ENCODE peak calls at places on chromosome 22, in ten cellular contexts. One of them, this sample, is unnamed.
A peak's percentile ranks its signal among the peaks of the same experiment; 100 is the strongest.

GRCh38 chr22:48143856-48144255 is 1381.4 kb downstream of the TBC1D22A start:
- DNase-seq in breast epithelium: no peak
- DNase-seq in transverse colon: no peak
- DNase-seq in adrenal gland: no peak
- DNase-seq in H1: no peak
- DNase-seq in testis: no peak
- DNase-seq in right lobe of liver: no peak
- DNase-seq in Peyer's patch: no peak
- DNase-seq in HCT116: no peak
- DNase-seq in uterus: no peak
- DNase-seq in this sample: no peak

GRCh38 chr22:45878051-45878764 is 98.8 kb downstream of the WNT7B start:
- DNase-seq in breast epithelium: no peak
- DNase-seq in transverse colon: peak; percentile 3
- DNase-seq in adrenal gland: no peak
- DNase-seq in H1: no peak
- DNase-seq in testis: peak; percentile 9
- DNase-seq in right lobe of liver: peak; percentile 13
- DNase-seq in Peyer's patch: no peak
- DNase-seq in HCT116: no peak
- DNase-seq in uterus: no peak
- DNase-seq in this sample: peak; percentile 33

GRCh38 chr22:21082248-21082647 is 36.5 kb downstream of the LRRC74B start:
- DNase-seq in breast epithelium: no peak
- DNase-seq in transverse colon: no peak
- DNase-seq in adrenal gland: no peak
- DNase-seq in H1: no peak
- DNase-seq in testis: no peak
- DNase-seq in right lobe of liver: no peak
- DNase-seq in Peyer's patch: no peak
- DNase-seq in HCT116: no peak
- DNase-seq in uterus: no peak
- DNase-seq in this sample: no peak

GRCh38 chr22:49582171-49582570 is 245.5 kb downstream of the BRD1 start:
- DNase-seq in breast epithelium: no peak
- DNase-seq in transverse colon: peak; percentile 4
- DNase-seq in adrenal gland: no peak
- DNase-seq in H1: no peak
- DNase-seq in testis: no peak
- DNase-seq in right lobe of liver: no peak
- DNase-seq in Peyer's patch: no peak
- DNase-seq in HCT116: no peak
- DNase-seq in uterus: no peak
- DNase-seq in this sample: no peak

GRCh38 chr22:39808087-39808486 is 85.5 kb downstream of the ENTHD1 start:
- DNase-seq in breast epithelium: no peak
- DNase-seq in transverse colon: peak; percentile 53
- DNase-seq in adrenal gland: peak; percentile 46
- DNase-seq in H1: no peak
- DNase-seq in testis: no peak
- DNase-seq in right lobe of liver: no peak
- DNase-seq in Peyer's patch: no peak
- DNase-seq in HCT116: peak; percentile 31
- DNase-seq in uterus: no peak
- DNase-seq in this sample: no peak

GRCh38 chr22:37896181-37896592 is 9.9 kb upstream of the MICALL1 start:
- DNase-seq in breast epithelium: peak; percentile 48
- DNase-seq in transverse colon: peak; percentile 59
- DNase-seq in adrenal gland: no peak
- DNase-seq in H1: no peak
- DNase-seq in testis: no peak
- DNase-seq in right lobe of liver: no peak
- DNase-seq in Peyer's patch: peak; percentile 71
- DNase-seq in HCT116: no peak
- DNase-seq in uterus: no peak
- DNase-seq in this sample: no peak

GRCh38 chr22:44244265-44244822 is 63.6 kb downstream of the PARVG start:
- DNase-seq in breast epithelium: peak; percentile 5
- DNase-seq in transverse colon: no peak
- DNase-seq in adrenal gland: no peak
- DNase-seq in H1: no peak
- DNase-seq in testis: no peak
- DNase-seq in right lobe of liver: no peak
- DNase-seq in Peyer's patch: no peak
- DNase-seq in HCT116: no peak
- DNase-seq in uterus: no peak
- DNase-seq in this sample: no peak

GRCh38 chr22:30398685-30399680 is 2.2 kb downstream of the SEC14L2 start:
- DNase-seq in breast epithelium: no peak
- DNase-seq in transverse colon: no peak
- DNase-seq in adrenal gland: no peak
- DNase-seq in H1: no peak
- DNase-seq in testis: no peak
- DNase-seq in right lobe of liver: no peak
- DNase-seq in Peyer's patch: no peak
- DNase-seq in HCT116: no peak
- DNase-seq in uterus: no peak
- DNase-seq in this sample: no peak

GRCh38 chr22:49603016-49603415 is 224.7 kb downstream of the BRD1 start:
- DNase-seq in breast epithelium: no peak
- DNase-seq in transverse colon: no peak
- DNase-seq in adrenal gland: no peak
- DNase-seq in H1: no peak
- DNase-seq in testis: no peak
- DNase-seq in right lobe of liver: no peak
- DNase-seq in Peyer's patch: no peak
- DNase-seq in HCT116: no peak
- DNase-seq in uterus: no peak
- DNase-seq in this sample: no peak

DNA sequence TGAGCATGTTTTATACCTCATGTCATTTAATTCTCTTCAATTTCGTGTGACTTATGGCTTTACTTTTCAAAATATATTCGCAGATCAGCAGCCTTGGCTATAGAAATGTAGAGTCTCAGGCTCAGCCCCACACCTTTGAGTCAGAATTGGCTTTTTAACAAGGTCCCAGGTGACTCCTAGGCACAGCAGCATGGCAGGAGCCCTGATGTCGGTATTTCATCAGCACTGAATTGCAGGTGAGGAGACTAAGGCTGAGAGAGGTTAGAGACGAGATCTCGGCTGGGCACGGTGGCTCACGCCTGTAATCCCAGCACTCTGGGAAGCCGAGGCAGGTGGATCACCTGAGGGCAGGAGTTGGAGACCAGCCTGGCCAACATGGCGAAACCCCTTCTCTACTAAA is 196.9 kb upstream of the SEZ6L start:
- DNase-seq in breast epithelium: no peak
- DNase-seq in transverse colon: no peak
- DNase-seq in adrenal gland: no peak
- DNase-seq in H1: no peak
- DNase-seq in testis: no peak
- DNase-seq in right lobe of liver: no peak
- DNase-seq in Peyer's patch: no peak
- DNase-seq in HCT116: no peak
- DNase-seq in uterus: no peak
- DNase-seq in this sample: no peak
- H3K27me3 ChIP-seq in breast epithelium: no peaks in the 10 kb centered on the region
- H3K27me3 ChIP-seq in transverse colon: no peaks in the 10 kb centered on the region
- H3K27me3 ChIP-seq in adrenal gland: no peaks in the 10 kb centered on the region
- H3K27me3 ChIP-seq in H1: no peaks in the 10 kb centered on the region
- H3K27me3 ChIP-seq in testis: no peaks in the 10 kb centered on the region
- H3K27me3 ChIP-seq in right lobe of liver: no peaks in the 10 kb centered on the region
- H3K27me3 ChIP-seq in Peyer's patch: no peaks in the 10 kb centered on the region
- H3K27me3 ChIP-seq in HCT116: peaks cover 37% of the 10 kb centered on the region
- H3K27me3 ChIP-seq in uterus: no peaks in the 10 kb centered on the region
- H3K27me3 ChIP-seq in this sample: no peaks in the 10 kb centered on the region

DNA sequence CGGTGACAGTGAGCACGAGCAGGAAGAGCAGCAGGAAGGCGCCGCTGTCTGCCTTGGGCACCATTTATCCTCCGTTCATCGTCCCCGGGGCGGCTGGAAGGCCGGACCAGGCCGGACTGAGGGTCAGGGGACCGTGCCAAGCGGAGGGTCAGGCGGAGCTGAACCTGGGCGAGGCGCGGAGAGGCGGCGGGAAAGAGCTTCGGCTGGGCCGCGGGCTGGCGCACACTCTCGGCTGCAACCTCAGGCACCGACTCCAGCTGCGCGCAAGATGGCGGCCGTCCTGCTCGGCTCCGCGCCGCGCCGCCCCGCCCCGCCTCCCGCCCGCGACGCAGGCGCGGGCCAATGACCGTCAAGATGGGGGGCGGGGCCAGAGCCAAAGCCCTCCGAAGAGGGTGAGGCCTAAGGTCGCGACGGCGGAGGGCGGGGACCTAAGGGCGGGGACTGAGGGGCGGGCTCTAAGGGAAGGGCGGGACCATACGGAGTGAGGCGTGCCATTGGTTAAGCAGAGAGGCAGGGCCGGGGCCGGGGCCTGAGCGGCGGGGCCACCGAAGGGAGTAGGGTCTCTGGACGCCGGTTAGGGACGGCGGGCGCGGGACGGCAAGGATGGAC is at the start of gene DGCR2:
- DNase-seq in breast epithelium: peak; percentile 94
- DNase-seq in transverse colon: peak; percentile 98
- DNase-seq in adrenal gland: peak; percentile 97
- DNase-seq in H1: peak; percentile 91
- DNase-seq in testis: peak; percentile 98
- DNase-seq in right lobe of liver: peak; percentile 99
- DNase-seq in Peyer's patch: peak; percentile 97
- DNase-seq in HCT116: peak; percentile 89
- DNase-seq in uterus: peak; percentile 96
- DNase-seq in this sample: peak; percentile 98
- TF ChIP-seq POLR2A in breast epithelium: no peak
- TF ChIP-seq POLR2A in transverse colon: peak; percentile 82
- TF ChIP-seq POLR2A in adrenal gland: peak; percentile 66
- TF ChIP-seq POLR2A in H1: no peak
- TF ChIP-seq POLR2A in testis: peak; percentile 41
- TF ChIP-seq POLR2A in right lobe of liver: peak; percentile 78
- TF ChIP-seq POLR2A in Peyer's patch: peak; percentile 71
- TF ChIP-seq POLR2A in HCT116: peak; percentile 37
- TF ChIP-seq POLR2A in uterus: peak; percentile 84
- TF ChIP-seq POLR2A in this sample: peak; percentile 85

GRCh38 chr22:19761500-19762314 is 1.1 kb downstream of the TBX1 start:
- DNase-seq in breast epithelium: no peak
- DNase-seq in transverse colon: no peak
- DNase-seq in adrenal gland: no peak
- DNase-seq in H1: no peak
- DNase-seq in testis: no peak
- DNase-seq in right lobe of liver: no peak
- DNase-seq in Peyer's patch: no peak
- DNase-seq in HCT116: no peak
- DNase-seq in uterus: no peak
- DNase-seq in this sample: no peak

GRCh38 chr22:19761022-19761499 is 483 bp downstream of the TBX1 start:
- DNase-seq in breast epithelium: no peak
- DNase-seq in transverse colon: no peak
- DNase-seq in adrenal gland: no peak
- DNase-seq in H1: no peak
- DNase-seq in testis: no peak
- DNase-seq in right lobe of liver: no peak
- DNase-seq in Peyer's patch: no peak
- DNase-seq in HCT116: no peak
- DNase-seq in uterus: no peak
- DNase-seq in this sample: no peak

GRCh38 chr22:19763141-19764049 is 2.8 kb downstream of the TBX1 start:
- DNase-seq in breast epithelium: no peak
- DNase-seq in transverse colon: no peak
- DNase-seq in adrenal gland: no peak
- DNase-seq in H1: no peak
- DNase-seq in testis: no peak
- DNase-seq in right lobe of liver: no peak
- DNase-seq in Peyer's patch: no peak
- DNase-seq in HCT116: no peak
- DNase-seq in uterus: no peak
- DNase-seq in this sample: no peak

GRCh38 chr22:19764050-19764593 is 3.5 kb downstream of the TBX1 start:
- DNase-seq in breast epithelium: no peak
- DNase-seq in transverse colon: no peak
- DNase-seq in adrenal gland: no peak
- DNase-seq in H1: no peak
- DNase-seq in testis: no peak
- DNase-seq in right lobe of liver: no peak
- DNase-seq in Peyer's patch: no peak
- DNase-seq in HCT116: no peak
- DNase-seq in uterus: no peak
- DNase-seq in this sample: no peak

DNA sequence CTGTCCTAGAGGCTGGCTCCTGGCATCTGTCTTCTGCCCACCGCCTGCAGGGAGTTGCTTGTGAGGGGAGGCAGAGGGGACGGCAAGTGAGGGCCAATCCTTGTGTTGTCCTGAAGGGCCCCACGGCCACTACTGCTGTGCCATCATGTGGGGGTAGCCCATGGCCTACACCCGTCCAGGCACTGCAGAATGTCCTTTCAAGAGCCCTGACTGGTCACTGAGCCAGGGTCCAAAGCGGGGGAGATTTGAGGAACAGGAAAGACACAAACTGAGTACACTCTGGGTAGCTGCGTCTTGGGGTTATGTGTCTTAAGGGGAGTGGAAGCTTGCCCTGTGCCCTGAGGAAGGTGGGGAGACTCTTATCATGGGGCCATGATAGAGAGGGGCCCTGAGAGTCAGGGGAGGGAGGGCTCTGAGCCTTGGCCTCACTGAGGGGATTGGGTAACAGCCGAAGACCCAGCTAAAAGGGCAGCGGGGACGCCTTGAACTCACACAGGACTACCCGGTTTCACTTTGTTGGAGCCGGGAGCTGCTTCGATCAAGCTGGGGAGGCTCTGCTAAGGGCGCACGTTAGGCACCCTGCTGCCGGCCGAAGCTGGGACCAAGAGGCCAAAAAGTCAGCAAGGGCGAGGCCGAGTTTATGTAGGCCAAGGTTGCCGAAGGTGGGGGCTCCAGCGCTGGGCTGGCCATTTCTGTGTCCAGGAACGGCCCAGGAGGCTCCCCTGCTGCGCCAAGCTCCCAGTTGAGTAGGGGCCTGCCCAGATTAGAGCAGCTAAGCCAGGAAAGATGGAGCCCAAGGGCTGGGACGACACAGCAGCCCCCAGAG is 1.9 kb downstream of the TBX1 start:
- DNase-seq in breast epithelium: no peak
- DNase-seq in transverse colon: no peak
- DNase-seq in adrenal gland: no peak
- DNase-seq in H1: no peak
- DNase-seq in testis: no peak
- DNase-seq in right lobe of liver: no peak
- DNase-seq in Peyer's patch: no peak
- DNase-seq in HCT116: no peak
- DNase-seq in uterus: no peak
- DNase-seq in this sample: no peak
- H3K27me3 ChIP-seq in breast epithelium: no peaks in the 10 kb centered on the region
- H3K27me3 ChIP-seq in transverse colon: peaks cover 93% of the 10 kb centered on the region
- H3K27me3 ChIP-seq in adrenal gland: peaks cover 77% of the 10 kb centered on the region
- H3K27me3 ChIP-seq in H1: peaks cover 95% of the 10 kb centered on the region
- H3K27me3 ChIP-seq in testis: no peaks in the 10 kb centered on the region
- H3K27me3 ChIP-seq in right lobe of liver: peaks cover 3% of the 10 kb centered on the region
- H3K27me3 ChIP-seq in Peyer's patch: no peaks in the 10 kb centered on the region
- H3K27me3 ChIP-seq in HCT116: no peaks in the 10 kb centered on the region
- H3K27me3 ChIP-seq in uterus: peaks cover 11% of the 10 kb centered on the region
- H3K27me3 ChIP-seq in this sample: peaks cover 91% of the 10 kb centered on the region

DNA sequence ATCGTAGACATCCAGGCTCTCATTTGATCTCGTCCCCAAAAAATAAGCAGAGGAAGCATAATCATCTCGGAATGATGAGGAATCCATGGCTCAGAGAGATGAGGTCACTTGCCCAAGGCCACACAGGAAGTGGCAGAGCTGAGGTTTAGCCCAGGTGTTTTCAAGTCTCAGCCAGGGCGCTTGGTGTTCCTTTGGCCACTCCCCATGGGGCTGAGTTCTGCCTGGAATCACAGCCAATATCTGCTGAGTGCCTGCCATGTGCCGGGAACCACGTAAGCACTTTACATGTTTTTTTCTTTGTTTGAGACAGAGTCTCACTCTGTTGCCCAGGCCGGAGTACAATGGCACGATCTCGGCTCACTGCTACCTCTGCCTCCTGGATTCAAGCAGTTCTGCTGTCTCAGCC is 29.5 kb upstream of the MYH9 start:
- DNase-seq in breast epithelium: peak; percentile 67
- DNase-seq in transverse colon: peak; percentile 82
- DNase-seq in adrenal gland: peak; percentile 58
- DNase-seq in H1: no peak
- DNase-seq in testis: no peak
- DNase-seq in right lobe of liver: peak; percentile 48
- DNase-seq in Peyer's patch: peak; percentile 33
- DNase-seq in HCT116: no peak
- DNase-seq in uterus: no peak
- DNase-seq in this sample: no peak
- TF ChIP-seq POLR2A in breast epithelium: no peak
- TF ChIP-seq POLR2A in transverse colon: no peak
- TF ChIP-seq POLR2A in adrenal gland: no peak
- TF ChIP-seq POLR2A in H1: no peak
- TF ChIP-seq POLR2A in testis: no peak
- TF ChIP-seq POLR2A in right lobe of liver: no peak
- TF ChIP-seq POLR2A in Peyer's patch: no peak
- TF ChIP-seq POLR2A in HCT116: no peak
- TF ChIP-seq POLR2A in uterus: no peak
- TF ChIP-seq POLR2A in this sample: no peak